ENCODE peak calls at places on chromosomes 4 and X, in five cellular contexts. J, U, T, D and M are unnamed samples.

GRCh38 chrX:133448512-133449076 is 33.3 kb upstream of the GPC4 start:
- DNase-seq in J (no peak), D (peak; percentile 0), U (no peak), T (no peak), M (no peak)

GRCh38 chrX:133607419-133608348 is 192.4 kb upstream of the GPC4 start:
- DNase-seq in J (no peak), D (no peak), T (no peak), U (no peak), M (no peak)

GRCh38 chr4:121209171-121209570 is 45.0 kb upstream of the TNIP3 start:
- DNase-seq in T (peak; percentile 60), J (no peak), D (no peak), U (no peak), M (no peak)

GRCh38 chrX:56800801-56801200 is 71.8 kb downstream of the NBDY start:
- DNase-seq in D (peak; percentile 14), T (no peak), J (no peak), U (no peak), M (no peak)

GRCh38 chr4:20015825-20016224 is 235.9 kb upstream of the SLIT2 start:
- DNase-seq in U (no peak), T (peak; percentile 31), D (no peak), J (no peak), M (no peak)

GRCh38 chr4:81565137-81565870 is 93.6 kb upstream of the RASGEF1B start:
- DNase-seq in J (peak; percentile 94), T (peak; percentile 37), U (no peak), D (peak; percentile 72), M (no peak)

GRCh38 chr4:93730760-93731159 is 97.8 kb upstream of the ATOH1 start:
- DNase-seq in T (no peak), J (no peak), U (no peak), D (no peak), M (no peak)

GRCh38 chr4:15989431-15989830 is 26.5 kb upstream of the FGFBP2 start:
- DNase-seq in U (no peak), J (no peak), D (no peak), T (no peak), M (no peak)

GRCh38 chr4:99945718-99946345 is 586 bp downstream of the DNAJB14 start:
- DNase-seq in J (no peak), U (peak; percentile 14), T (peak; percentile 36), D (peak; percentile 27), M (peak; percentile 36)

GRCh38 chr4:84483738-84484137 is 15.4 kb downstream of the NKX6-1 start:
- DNase-seq in D (no peak), J (no peak), T (no peak), U (no peak), M (no peak)

GRCh38 chr4:148214529-148215166 is 227.6 kb downstream of the NR3C2 start:
- DNase-seq in U (no peak), T (peak; percentile 54), J (peak; percentile 83), D (no peak), M (no peak)

GRCh38 chr4:68906238-68907137 is 45.1 kb downstream of the UGT2A3 start:
- DNase-seq in U (no peak), T (no peak), J (no peak), D (no peak), M (no peak)

GRCh38 chr4:68907788-68908700 is 43.6 kb downstream of the UGT2A3 start:
- DNase-seq in J (no peak), U (peak; percentile 65), D (no peak), T (no peak), M (no peak)

GRCh38 chr4:68907230-68907629 is 44.4 kb downstream of the UGT2A3 start:
- DNase-seq in U (no peak), D (no peak), T (no peak), J (no peak), M (no peak)

GRCh38 chr4:68905598-68906237 is 45.9 kb downstream of the UGT2A3 start:
- DNase-seq in T (peak; percentile 0), J (no peak), U (no peak), D (no peak), M (no peak)

GRCh38 chr4:68904786-68905185 is 46.8 kb downstream of the UGT2A3 start:
- DNase-seq in D (no peak), T (no peak), J (no peak), U (no peak), M (no peak)
- TF ChIP-seq CTCF in D (no peak), T (no peak), J (peak; percentile 26), U (no peak), M (no peak)

DNA sequence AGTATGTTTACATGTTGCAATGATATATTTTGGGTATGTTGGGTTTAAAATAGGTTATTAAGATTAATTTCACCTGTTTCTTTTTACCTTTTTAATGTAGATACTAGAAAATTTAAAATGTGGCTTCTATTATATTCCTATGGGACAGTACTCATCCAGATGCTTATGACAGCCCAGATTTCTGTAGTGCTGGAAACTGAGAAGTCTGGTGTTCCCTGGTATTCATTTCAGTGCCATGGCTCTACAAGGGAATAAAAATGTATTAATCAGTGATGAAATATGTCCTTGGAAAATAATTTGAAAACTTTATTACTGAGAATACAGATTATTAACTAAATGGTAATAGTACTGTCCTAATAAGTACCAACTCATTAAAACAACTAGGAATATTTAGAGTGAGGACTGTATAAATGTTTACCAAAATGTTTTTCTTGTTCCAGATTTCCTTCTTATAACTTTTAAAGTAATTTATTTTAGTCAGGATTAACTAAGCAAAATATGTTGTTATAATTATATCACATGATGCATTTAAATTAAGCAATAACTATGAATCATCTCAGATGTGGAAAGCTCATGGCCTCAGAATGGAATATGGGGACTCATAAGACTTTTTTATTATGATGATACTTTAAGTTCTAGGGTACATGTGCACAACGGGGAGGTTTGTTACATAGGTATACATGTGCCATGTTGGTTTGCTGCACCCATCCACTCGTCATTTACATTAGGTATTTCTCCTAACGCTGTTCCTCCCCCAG is 25.3 kb downstream of the ARHGAP24 start:
- DNase-seq in T (peak; percentile 82), D (peak; percentile 50), J (no peak), U (no peak), M (peak; percentile 21)
- H3K27ac ChIP-seq in T (no peak overlapping the region), D (no peak overlapping the region), J (no peak overlapping the region), U (no peak overlapping the region), M (peak overlapping the region; percentile 61)

DNA sequence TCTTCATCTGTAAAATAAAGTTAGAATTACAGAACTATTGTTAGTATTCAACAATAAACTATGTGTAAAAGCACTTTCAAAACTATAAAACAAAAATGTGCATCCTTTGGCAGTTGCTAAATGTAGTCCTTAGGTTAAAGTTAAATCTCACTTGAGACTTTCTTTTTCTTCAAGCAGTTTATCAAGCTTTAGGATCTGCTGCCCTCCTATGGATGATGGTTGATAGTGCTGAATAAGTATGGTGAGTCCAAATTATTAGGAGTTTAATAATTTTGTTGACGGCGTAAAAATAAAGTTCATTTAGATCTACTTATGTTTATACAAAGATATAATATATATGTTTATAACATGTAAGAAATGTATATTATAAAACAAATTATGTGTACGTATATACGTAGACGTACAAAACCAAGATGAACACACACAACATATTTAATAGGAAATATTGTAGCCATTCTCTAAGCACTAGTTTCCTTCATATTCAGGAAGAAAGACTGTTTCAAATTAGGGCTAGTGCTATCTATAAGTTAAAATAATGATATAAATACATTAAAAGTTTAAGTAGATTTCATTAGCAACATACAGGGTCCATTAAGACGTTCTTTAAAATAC is 22.3 kb downstream of the UGT2A2 start:
- DNase-seq in U (peak; percentile 61), D (peak; percentile 53), J (no peak), T (peak; percentile 62), M (peak; percentile 38)
- TF ChIP-seq CTCF in U (peak; percentile 62), D (peak; percentile 45), J (peak; percentile 51), T (no peak), M (peak; percentile 65)

DNA sequence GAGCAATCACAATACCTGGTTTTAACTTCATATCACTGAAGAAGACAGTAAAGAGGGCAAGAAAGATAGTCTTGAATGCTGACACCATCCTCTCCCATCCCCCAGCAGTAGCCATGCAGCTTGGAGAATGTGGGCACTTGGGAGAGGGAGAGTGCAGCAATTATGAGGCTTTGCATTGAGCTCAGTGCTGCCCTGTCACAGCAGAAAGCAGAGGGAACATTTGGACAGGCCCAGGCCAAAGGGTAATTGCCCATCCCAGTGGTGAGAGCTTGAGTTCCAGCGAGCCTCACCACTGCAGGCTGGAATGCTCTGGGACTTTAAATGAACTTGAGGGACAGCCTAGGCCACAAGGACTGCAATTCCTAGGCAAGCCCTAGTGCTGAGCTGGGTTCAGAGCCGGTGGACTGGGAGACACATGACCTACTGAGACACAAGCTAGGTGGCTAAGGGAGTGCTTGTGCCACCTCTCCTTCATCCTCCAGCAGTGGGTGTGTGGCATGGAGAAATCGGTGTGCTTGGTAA is 36.3 kb downstream of the CORIN start:
- DNase-seq in D (no peak), T (no peak), U (no peak), J (no peak), M (no peak)
- H3K27ac ChIP-seq in D (peak overlapping the region; percentile 82), T (no peak overlapping the region), U (no peak overlapping the region), J (no peak overlapping the region), M (no peak overlapping the region)

GRCh38 chr4:115152081-115152480 is 38.7 kb upstream of the NDST4 start:
- DNase-seq in U (no peak), J (no peak), T (no peak), D (no peak), M (no peak)

GRCh38 chr4:115159141-115159540 is 45.7 kb upstream of the NDST4 start:
- DNase-seq in J (no peak), D (no peak), U (no peak), T (peak; percentile 2), M (no peak)

GRCh38 chr4:115154826-115155225 is 41.4 kb upstream of the NDST4 start:
- DNase-seq in U (no peak), D (no peak), T (peak; percentile 17), J (no peak), M (no peak)
- TF ChIP-seq CTCF in U (no peak), D (no peak), T (no peak), J (no peak), M (no peak)

DNA sequence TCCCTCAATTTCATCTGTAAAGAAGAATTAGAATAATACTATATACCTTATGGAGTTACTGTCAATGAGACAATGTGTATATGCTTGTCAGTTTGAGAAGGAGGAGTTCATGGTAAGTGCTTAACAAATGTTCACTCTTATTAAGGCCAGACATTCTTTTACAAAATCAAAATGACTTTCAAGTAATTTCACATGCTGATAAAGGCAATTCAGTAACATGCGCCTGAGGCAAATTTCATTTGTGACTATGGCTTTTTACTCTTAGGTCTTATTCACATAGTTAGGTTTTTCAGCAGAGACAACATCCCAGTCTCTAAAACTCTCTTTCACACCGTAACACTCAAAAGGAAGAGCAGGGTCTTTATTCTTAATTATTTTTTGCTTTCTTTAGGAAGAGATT is 174.4 kb downstream of the CAMK2D start:
- DNase-seq in D (no peak), T (no peak), U (no peak), J (no peak), M (no peak)
- H3K27ac ChIP-seq in D (peak overlapping the region; percentile 60), T (no peak overlapping the region), U (no peak overlapping the region), J (no peak overlapping the region), M (no peak overlapping the region)

GRCh38 chrX:154383359-154384283 is 4.5 kb downstream of the EMD start:
- DNase-seq in U (no peak), D (no peak), T (no peak), J (no peak), M (no peak)

GRCh38 chrX:154380787-154381186 is 1.7 kb downstream of the EMD start:
- DNase-seq in D (no peak), U (no peak), J (no peak), T (no peak), M (no peak)

GRCh38 chrX:154381271-154381670 is 2.2 kb downstream of the EMD start:
- DNase-seq in U (no peak), J (no peak), D (no peak), T (no peak), M (no peak)

GRCh38 chrX:154382483-154383069 is 3.5 kb downstream of the EMD start:
- DNase-seq in D (no peak), T (no peak), J (no peak), U (no peak), M (no peak)

GRCh38 chrX:154384284-154384892 is 5.3 kb downstream of the EMD start:
- DNase-seq in J (peak; percentile 66), T (no peak), D (no peak), U (no peak), M (no peak)
- TF ChIP-seq CTCF in J (peak; percentile 22), T (peak; percentile 28), D (peak; percentile 54), U (peak; percentile 11), M (no peak)

GRCh38 chrX:16603822-16604221 is 46.1 kb upstream of the S100G start:
- DNase-seq in J (no peak), U (no peak), T (no peak), D (no peak), M (no peak)
- H3K27ac ChIP-seq in J (peak overlapping the region; percentile 7), U (no peak overlapping the region), T (no peak overlapping the region), D (peak overlapping the region; percentile 77), M (no peak overlapping the region)